ENCODE peak calls at places on chromosomes 16 and 17, in nine cellular contexts. L is ELR, N is NCI-H226, D is adrenal gland, E is foreskin fibroblast, A is nucleus accumbens, Y is aorta, H is neural progenitor cell, B is NCI-H2081. F is an unnamed sample.
A peak's percentile ranks its signal among the peaks of the same experiment; 100 is the strongest.

GRCh38 chr16:57380671-57381462 is 8.6 kb downstream of the CX3CL1 start:
- DNase-seq in B (no peak), E (no peak), D (peak; percentile 34), N (peak; percentile 35), Y (no peak), H (no peak), L (peak; percentile 32), A (no peak), F (peak; percentile 3)

GRCh38 chr16:27718767-27719445 is 169.0 kb downstream of the KATNIP start:
- DNase-seq in Y (no peak), L (no peak), H (peak; percentile 80), E (no peak), A (no peak), B (no peak), D (no peak), N (no peak), F (no peak)

GRCh38 chr16:78816499-78817441 is 717.3 kb downstream of the WWOX start:
- DNase-seq in E (no peak), B (no peak), L (no peak), H (no peak), A (no peak), Y (no peak), D (no peak), N (peak; percentile 5), F (no peak)

GRCh38 chr17:37576281-37576680 is 32.9 kb downstream of the SYNRG start:
- DNase-seq in N (no peak), E (peak; percentile 14), D (no peak), Y (no peak), L (peak; percentile 11), B (no peak), H (no peak), A (no peak), F (no peak)

GRCh38 chr16:23248261-23249194 is 53.6 kb upstream of the SCNN1B start:
- DNase-seq in H (no peak), L (no peak), A (no peak), B (no peak), E (peak; percentile 4), N (no peak), D (no peak), Y (no peak), F (no peak)

GRCh38 chr17:66302761-66303626 is 581 bp downstream of the PRKCA start:
- DNase-seq in A (no peak), H (peak; percentile 72), L (peak; percentile 75), Y (peak; percentile 58), B (peak; percentile 68), E (peak; percentile 33), D (peak; percentile 78), N (peak; percentile 35), F (peak; percentile 56)

GRCh38 chr17:81365148-81365600 is 30.1 kb upstream of the BAHCC1 start:
- DNase-seq in N (peak; percentile 47), H (peak; percentile 85), D (peak; percentile 84), Y (peak; percentile 74), B (no peak), E (peak; percentile 70), L (peak; percentile 82), A (no peak), F (peak; percentile 25)

GRCh38 chr16:84730406-84731106 is 30.8 kb downstream of the USP10 start:
- DNase-seq in L (peak; percentile 97), N (peak; percentile 92), D (peak; percentile 84), A (no peak), B (no peak), Y (peak; percentile 79), H (no peak), E (peak; percentile 87), F (peak; percentile 41)

GRCh38 chr16:86060381-86061317 is 161.7 kb downstream of the IRF8 start:
- DNase-seq in N (no peak), B (no peak), H (no peak), E (no peak), L (no peak), D (no peak), A (no peak), Y (no peak), F (no peak)

GRCh38 chr16:57610611-57611010 is 17.8 kb upstream of the ADGRG1 start:
- DNase-seq in B (no peak), A (no peak), Y (peak; percentile 9), D (no peak), E (no peak), N (no peak), H (no peak), L (no peak), F (no peak)

GRCh38 chr16:1687427-1688316 is 9.6 kb downstream of the JPT2 start:
- DNase-seq in D (no peak), Y (no peak), N (no peak), L (no peak), H (no peak), B (no peak), E (no peak), A (no peak), F (no peak)